ENCODE peak calls at places on chromosomes 11 and 22, in seven cellular contexts. One of them, this sample, is unnamed.

GRCh38 chr11:64769283-64769682 is 9.1 kb downstream of the SF1 start:
- DNase-seq in activated naive CD8-positive, alpha-beta T cell treated with anti-CD3 and anti-CD28 coated beads, Interleukin-2, amount 50 U/mL, for 16 hours: no peak
- DNase-seq in stimulated activated CD4-positive, alpha-beta T cell treated with anti-CD3 and anti-CD28 coated beads, Interleukin-2, amount 100 ng/mL, for 48 hours: no peak
- DNase-seq in heart left ventricle: no peak
- DNase-seq in neuronal stem cell: no peak
- DNase-seq in HuH-7: no peak
- DNase-seq in choroid plexus epithelial cell: no peak
- DNase-seq in this sample: no peak

GRCh38 chr22:17096095-17096494 is 11.3 kb downstream of the IL17RA start:
- DNase-seq in stimulated activated CD4-positive, alpha-beta T cell treated with anti-CD3 and anti-CD28 coated beads, Interleukin-2, amount 100 ng/mL, for 48 hours: no peak
- DNase-seq in choroid plexus epithelial cell: no peak
- DNase-seq in neuronal stem cell: no peak
- DNase-seq in HuH-7: no peak
- DNase-seq in heart left ventricle: no peak
- DNase-seq in activated naive CD8-positive, alpha-beta T cell treated with anti-CD3 and anti-CD28 coated beads, Interleukin-2, amount 50 U/mL, for 16 hours: no peak
- DNase-seq in this sample: no peak

GRCh38 chr11:5004429-5005274 is 10.0 kb downstream of the OR51L1 start:
- DNase-seq in choroid plexus epithelial cell: peak
- DNase-seq in HuH-7: peak
- DNase-seq in neuronal stem cell: peak
- DNase-seq in heart left ventricle: peak
- DNase-seq in activated naive CD8-positive, alpha-beta T cell treated with anti-CD3 and anti-CD28 coated beads, Interleukin-2, amount 50 U/mL, for 16 hours: no peak
- DNase-seq in stimulated activated CD4-positive, alpha-beta T cell treated with anti-CD3 and anti-CD28 coated beads, Interleukin-2, amount 100 ng/mL, for 48 hours: peak
- DNase-seq in this sample: peak

GRCh38 chr11:64564419-64564818 is 26.6 kb upstream of the SLC22A12 start:
- DNase-seq in choroid plexus epithelial cell: no peak
- DNase-seq in HuH-7: no peak
- DNase-seq in neuronal stem cell: no peak
- DNase-seq in stimulated activated CD4-positive, alpha-beta T cell treated with anti-CD3 and anti-CD28 coated beads, Interleukin-2, amount 100 ng/mL, for 48 hours: no peak
- DNase-seq in activated naive CD8-positive, alpha-beta T cell treated with anti-CD3 and anti-CD28 coated beads, Interleukin-2, amount 50 U/mL, for 16 hours: no peak
- DNase-seq in heart left ventricle: peak
- DNase-seq in this sample: no peak

GRCh38 chr11:71843858-71844257 is 10.9 kb downstream of the DEFB108B start:
- DNase-seq in heart left ventricle: peak
- DNase-seq in HuH-7: no peak
- DNase-seq in choroid plexus epithelial cell: no peak
- DNase-seq in neuronal stem cell: no peak
- DNase-seq in activated naive CD8-positive, alpha-beta T cell treated with anti-CD3 and anti-CD28 coated beads, Interleukin-2, amount 50 U/mL, for 16 hours: no peak
- DNase-seq in stimulated activated CD4-positive, alpha-beta T cell treated with anti-CD3 and anti-CD28 coated beads, Interleukin-2, amount 100 ng/mL, for 48 hours: no peak
- DNase-seq in this sample: no peak

GRCh38 chr22:22408731-22409696 is 99.5 kb downstream of the ZNF280B start:
- DNase-seq in choroid plexus epithelial cell: peak
- DNase-seq in HuH-7: peak
- DNase-seq in neuronal stem cell: peak
- DNase-seq in stimulated activated CD4-positive, alpha-beta T cell treated with anti-CD3 and anti-CD28 coated beads, Interleukin-2, amount 100 ng/mL, for 48 hours: no peak
- DNase-seq in heart left ventricle: peak
- DNase-seq in activated naive CD8-positive, alpha-beta T cell treated with anti-CD3 and anti-CD28 coated beads, Interleukin-2, amount 50 U/mL, for 16 hours: no peak
- DNase-seq in this sample: peak

GRCh38 chr11:33773399-33774355 is 643 bp downstream of the FBXO3 start:
- DNase-seq in choroid plexus epithelial cell: no peak
- DNase-seq in activated naive CD8-positive, alpha-beta T cell treated with anti-CD3 and anti-CD28 coated beads, Interleukin-2, amount 50 U/mL, for 16 hours: peak
- DNase-seq in stimulated activated CD4-positive, alpha-beta T cell treated with anti-CD3 and anti-CD28 coated beads, Interleukin-2, amount 100 ng/mL, for 48 hours: peak
- DNase-seq in HuH-7: peak
- DNase-seq in neuronal stem cell: no peak
- DNase-seq in heart left ventricle: no peak
- DNase-seq in this sample: no peak

GRCh38 chr22:28442264-28442950 is 237.2 kb downstream of the TTC28 start:
- DNase-seq in stimulated activated CD4-positive, alpha-beta T cell treated with anti-CD3 and anti-CD28 coated beads, Interleukin-2, amount 100 ng/mL, for 48 hours: peak
- DNase-seq in HuH-7: peak
- DNase-seq in heart left ventricle: peak
- DNase-seq in activated naive CD8-positive, alpha-beta T cell treated with anti-CD3 and anti-CD28 coated beads, Interleukin-2, amount 50 U/mL, for 16 hours: peak
- DNase-seq in choroid plexus epithelial cell: peak
- DNase-seq in neuronal stem cell: peak
- DNase-seq in this sample: peak

GRCh38 chr11:10800292-10800691 is 8.4 kb downstream of the EIF4G2 start:
- DNase-seq in HuH-7: no peak
- DNase-seq in neuronal stem cell: no peak
- DNase-seq in activated naive CD8-positive, alpha-beta T cell treated with anti-CD3 and anti-CD28 coated beads, Interleukin-2, amount 50 U/mL, for 16 hours: no peak
- DNase-seq in heart left ventricle: no peak
- DNase-seq in choroid plexus epithelial cell: no peak
- DNase-seq in stimulated activated CD4-positive, alpha-beta T cell treated with anti-CD3 and anti-CD28 coated beads, Interleukin-2, amount 100 ng/mL, for 48 hours: no peak
- DNase-seq in this sample: no peak

GRCh38 chr11:94751216-94751612 is 16.9 kb upstream of the AMOTL1 start:
- DNase-seq in activated naive CD8-positive, alpha-beta T cell treated with anti-CD3 and anti-CD28 coated beads, Interleukin-2, amount 50 U/mL, for 16 hours: no peak
- DNase-seq in choroid plexus epithelial cell: no peak
- DNase-seq in neuronal stem cell: no peak
- DNase-seq in heart left ventricle: no peak
- DNase-seq in HuH-7: no peak
- DNase-seq in stimulated activated CD4-positive, alpha-beta T cell treated with anti-CD3 and anti-CD28 coated beads, Interleukin-2, amount 100 ng/mL, for 48 hours: no peak
- DNase-seq in this sample: no peak

GRCh38 chr11:61297341-61297740 is 2.2 kb upstream of the VWCE start:
- DNase-seq in neuronal stem cell: no peak
- DNase-seq in choroid plexus epithelial cell: peak
- DNase-seq in stimulated activated CD4-positive, alpha-beta T cell treated with anti-CD3 and anti-CD28 coated beads, Interleukin-2, amount 100 ng/mL, for 48 hours: no peak
- DNase-seq in heart left ventricle: no peak
- DNase-seq in activated naive CD8-positive, alpha-beta T cell treated with anti-CD3 and anti-CD28 coated beads, Interleukin-2, amount 50 U/mL, for 16 hours: no peak
- DNase-seq in HuH-7: no peak
- DNase-seq in this sample: peak

GRCh38 chr11:76579047-76579751 is 91.3 kb downstream of the LRRC32 start:
- DNase-seq in activated naive CD8-positive, alpha-beta T cell treated with anti-CD3 and anti-CD28 coated beads, Interleukin-2, amount 50 U/mL, for 16 hours: no peak
- DNase-seq in choroid plexus epithelial cell: peak
- DNase-seq in HuH-7: no peak
- DNase-seq in stimulated activated CD4-positive, alpha-beta T cell treated with anti-CD3 and anti-CD28 coated beads, Interleukin-2, amount 100 ng/mL, for 48 hours: no peak
- DNase-seq in neuronal stem cell: no peak
- DNase-seq in heart left ventricle: peak
- DNase-seq in this sample: no peak

GRCh38 chr11:113991170-113991569 is 16.3 kb downstream of the HTR3A start:
- DNase-seq in stimulated activated CD4-positive, alpha-beta T cell treated with anti-CD3 and anti-CD28 coated beads, Interleukin-2, amount 100 ng/mL, for 48 hours: no peak
- DNase-seq in activated naive CD8-positive, alpha-beta T cell treated with anti-CD3 and anti-CD28 coated beads, Interleukin-2, amount 50 U/mL, for 16 hours: no peak
- DNase-seq in HuH-7: peak
- DNase-seq in neuronal stem cell: peak
- DNase-seq in heart left ventricle: peak
- DNase-seq in choroid plexus epithelial cell: peak
- DNase-seq in this sample: peak

GRCh38 chr22:45534339-45535192 is 31.9 kb downstream of the FBLN1 start:
- DNase-seq in stimulated activated CD4-positive, alpha-beta T cell treated with anti-CD3 and anti-CD28 coated beads, Interleukin-2, amount 100 ng/mL, for 48 hours: no peak
- DNase-seq in choroid plexus epithelial cell: no peak
- DNase-seq in heart left ventricle: no peak
- DNase-seq in activated naive CD8-positive, alpha-beta T cell treated with anti-CD3 and anti-CD28 coated beads, Interleukin-2, amount 50 U/mL, for 16 hours: no peak
- DNase-seq in HuH-7: no peak
- DNase-seq in neuronal stem cell: no peak
- DNase-seq in this sample: no peak

GRCh38 chr11:131977231-131977630 is 606.8 kb downstream of the NTM start:
- DNase-seq in heart left ventricle: no peak
- DNase-seq in stimulated activated CD4-positive, alpha-beta T cell treated with anti-CD3 and anti-CD28 coated beads, Interleukin-2, amount 100 ng/mL, for 48 hours: no peak
- DNase-seq in activated naive CD8-positive, alpha-beta T cell treated with anti-CD3 and anti-CD28 coated beads, Interleukin-2, amount 50 U/mL, for 16 hours: no peak
- DNase-seq in neuronal stem cell: no peak
- DNase-seq in HuH-7: no peak
- DNase-seq in choroid plexus epithelial cell: peak
- DNase-seq in this sample: no peak

GRCh38 chr11:65870307-65870658 is 2.3 kb downstream of the EFEMP2 start:
- DNase-seq in stimulated activated CD4-positive, alpha-beta T cell treated with anti-CD3 and anti-CD28 coated beads, Interleukin-2, amount 100 ng/mL, for 48 hours: no peak
- DNase-seq in HuH-7: no peak
- DNase-seq in neuronal stem cell: no peak
- DNase-seq in choroid plexus epithelial cell: no peak
- DNase-seq in activated naive CD8-positive, alpha-beta T cell treated with anti-CD3 and anti-CD28 coated beads, Interleukin-2, amount 50 U/mL, for 16 hours: no peak
- DNase-seq in heart left ventricle: peak
- DNase-seq in this sample: no peak

GRCh38 chr22:26553056-26553752 is 36.7 kb downstream of the TPST2 start:
- DNase-seq in stimulated activated CD4-positive, alpha-beta T cell treated with anti-CD3 and anti-CD28 coated beads, Interleukin-2, amount 100 ng/mL, for 48 hours: no peak
- DNase-seq in HuH-7: no peak
- DNase-seq in activated naive CD8-positive, alpha-beta T cell treated with anti-CD3 and anti-CD28 coated beads, Interleukin-2, amount 50 U/mL, for 16 hours: no peak
- DNase-seq in choroid plexus epithelial cell: peak
- DNase-seq in neuronal stem cell: no peak
- DNase-seq in heart left ventricle: no peak
- DNase-seq in this sample: peak

GRCh38 chr11:6320411-6321207 is at the start of gene CAVIN3:
- DNase-seq in HuH-7: no peak
- DNase-seq in stimulated activated CD4-positive, alpha-beta T cell treated with anti-CD3 and anti-CD28 coated beads, Interleukin-2, amount 100 ng/mL, for 48 hours: peak
- DNase-seq in heart left ventricle: peak
- DNase-seq in activated naive CD8-positive, alpha-beta T cell treated with anti-CD3 and anti-CD28 coated beads, Interleukin-2, amount 50 U/mL, for 16 hours: no peak
- DNase-seq in choroid plexus epithelial cell: peak
- DNase-seq in neuronal stem cell: peak
- DNase-seq in this sample: peak

GRCh38 chr22:38966379-38966700 is 8.9 kb downstream of the APOBEC3A start:
- DNase-seq in activated naive CD8-positive, alpha-beta T cell treated with anti-CD3 and anti-CD28 coated beads, Interleukin-2, amount 50 U/mL, for 16 hours: no peak
- DNase-seq in choroid plexus epithelial cell: no peak
- DNase-seq in stimulated activated CD4-positive, alpha-beta T cell treated with anti-CD3 and anti-CD28 coated beads, Interleukin-2, amount 100 ng/mL, for 48 hours: no peak
- DNase-seq in HuH-7: no peak
- DNase-seq in neuronal stem cell: no peak
- DNase-seq in heart left ventricle: no peak
- DNase-seq in this sample: no peak

GRCh38 chr22:49889071-49889470 is 29.2 kb downstream of the ALG12 start:
- DNase-seq in heart left ventricle: no peak
- DNase-seq in choroid plexus epithelial cell: no peak
- DNase-seq in stimulated activated CD4-positive, alpha-beta T cell treated with anti-CD3 and anti-CD28 coated beads, Interleukin-2, amount 100 ng/mL, for 48 hours: no peak
- DNase-seq in HuH-7: no peak
- DNase-seq in activated naive CD8-positive, alpha-beta T cell treated with anti-CD3 and anti-CD28 coated beads, Interleukin-2, amount 50 U/mL, for 16 hours: no peak
- DNase-seq in neuronal stem cell: no peak
- DNase-seq in this sample: no peak

GRCh38 chr11:13883042-13883441 is 79.5 kb upstream of the SPON1 start:
- DNase-seq in HuH-7: no peak
- DNase-seq in stimulated activated CD4-positive, alpha-beta T cell treated with anti-CD3 and anti-CD28 coated beads, Interleukin-2, amount 100 ng/mL, for 48 hours: no peak
- DNase-seq in activated naive CD8-positive, alpha-beta T cell treated with anti-CD3 and anti-CD28 coated beads, Interleukin-2, amount 50 U/mL, for 16 hours: no peak
- DNase-seq in heart left ventricle: no peak
- DNase-seq in neuronal stem cell: no peak
- DNase-seq in choroid plexus epithelial cell: no peak
- DNase-seq in this sample: no peak

GRCh38 chr22:46696225-46696518 is 41.9 kb downstream of the CERK start:
- DNase-seq in choroid plexus epithelial cell: no peak
- DNase-seq in neuronal stem cell: no peak
- DNase-seq in stimulated activated CD4-positive, alpha-beta T cell treated with anti-CD3 and anti-CD28 coated beads, Interleukin-2, amount 100 ng/mL, for 48 hours: no peak
- DNase-seq in activated naive CD8-positive, alpha-beta T cell treated with anti-CD3 and anti-CD28 coated beads, Interleukin-2, amount 50 U/mL, for 16 hours: no peak
- DNase-seq in HuH-7: no peak
- DNase-seq in heart left ventricle: no peak
- DNase-seq in this sample: no peak

GRCh38 chr11:2691991-2692841 is 7.6 kb downstream of the KCNQ1OT1 start:
- DNase-seq in neuronal stem cell: no peak
- DNase-seq in stimulated activated CD4-positive, alpha-beta T cell treated with anti-CD3 and anti-CD28 coated beads, Interleukin-2, amount 100 ng/mL, for 48 hours: no peak
- DNase-seq in activated naive CD8-positive, alpha-beta T cell treated with anti-CD3 and anti-CD28 coated beads, Interleukin-2, amount 50 U/mL, for 16 hours: no peak
- DNase-seq in heart left ventricle: no peak
- DNase-seq in HuH-7: peak
- DNase-seq in choroid plexus epithelial cell: peak
- DNase-seq in this sample: no peak

GRCh38 chr11:64801591-64802369 is 1.2 kb downstream of the MAP4K2 start:
- DNase-seq in choroid plexus epithelial cell: no peak
- DNase-seq in neuronal stem cell: no peak
- DNase-seq in HuH-7: no peak
- DNase-seq in heart left ventricle: no peak
- DNase-seq in stimulated activated CD4-positive, alpha-beta T cell treated with anti-CD3 and anti-CD28 coated beads, Interleukin-2, amount 100 ng/mL, for 48 hours: no peak
- DNase-seq in activated naive CD8-positive, alpha-beta T cell treated with anti-CD3 and anti-CD28 coated beads, Interleukin-2, amount 50 U/mL, for 16 hours: no peak
- DNase-seq in this sample: no peak

GRCh38 chr11:20000393-20001134 is 159.7 kb downstream of the DBX1 start:
- DNase-seq in stimulated activated CD4-positive, alpha-beta T cell treated with anti-CD3 and anti-CD28 coated beads, Interleukin-2, amount 100 ng/mL, for 48 hours: no peak
- DNase-seq in heart left ventricle: peak
- DNase-seq in HuH-7: no peak
- DNase-seq in choroid plexus epithelial cell: no peak
- DNase-seq in activated naive CD8-positive, alpha-beta T cell treated with anti-CD3 and anti-CD28 coated beads, Interleukin-2, amount 50 U/mL, for 16 hours: no peak
- DNase-seq in neuronal stem cell: peak
- DNase-seq in this sample: no peak

GRCh38 chr22:47548953-47549740 is 786.7 kb downstream of the TBC1D22A start:
- DNase-seq in activated naive CD8-positive, alpha-beta T cell treated with anti-CD3 and anti-CD28 coated beads, Interleukin-2, amount 50 U/mL, for 16 hours: no peak
- DNase-seq in choroid plexus epithelial cell: no peak
- DNase-seq in HuH-7: no peak
- DNase-seq in neuronal stem cell: no peak
- DNase-seq in stimulated activated CD4-positive, alpha-beta T cell treated with anti-CD3 and anti-CD28 coated beads, Interleukin-2, amount 100 ng/mL, for 48 hours: no peak
- DNase-seq in heart left ventricle: no peak
- DNase-seq in this sample: no peak